ENCODE peak calls at places on chromosomes 16 and 17, in four cellular contexts. O, W, Z and L are unnamed samples.

GRCh38 chr17:50949128-50950001 is 83.2 kb upstream of the TOB1 start:
- DNase-seq in Z (no peak), W (no peak), O (no peak), L (no peak)

GRCh38 chr16:684961-685696 is 995 bp upstream of the JMJD8 start:
- DNase-seq in Z (no peak), W (no peak), O (no peak), L (peak; percentile 61)

GRCh38 chr17:40178021-40178601 is 841 bp downstream of the RAPGEFL1 start:
- DNase-seq in O (no peak), W (no peak), Z (no peak), L (no peak)

GRCh38 chr16:79810449-79811189 is 210.1 kb upstream of the MAF start:
- DNase-seq in W (no peak), Z (no peak), O (no peak), L (no peak)

GRCh38 chr16:4240624-4241023 is 1.3 kb downstream of the SRL start:
- DNase-seq in W (no peak), Z (peak; percentile 83), O (no peak), L (no peak)

GRCh38 chr17:76408037-76408849 is 23.8 kb downstream of the SPHK1 start:
- DNase-seq in Z (peak; percentile 61), O (peak; percentile 74), W (peak; percentile 91), L (peak; percentile 75)

GRCh38 chr16:62213763-62214162 is 177.5 kb upstream of the CDH8 start:
- DNase-seq in O (no peak), W (no peak), Z (no peak), L (no peak)

GRCh38 chr16:14608111-14608566 is 21.9 kb downstream of the PARN start:
- DNase-seq in Z (no peak), O (no peak), W (no peak), L (no peak)

GRCh38 chr16:27650073-27650701 is 100.2 kb downstream of the KATNIP start:
- DNase-seq in Z (peak; percentile 41), O (no peak), W (peak; percentile 56), L (no peak)

GRCh38 chr16:58493756-58494431 is 6.0 kb upstream of the NDRG4 start:
- DNase-seq in Z (peak; percentile 21), W (no peak), O (no peak), L (no peak)

GRCh38 chr17:36590082-36590481 is 1.6 kb upstream of the DHRS11 start:
- DNase-seq in Z (no peak), W (no peak), O (no peak), L (no peak)

GRCh38 chr16:22165508-22166285 is 3.4 kb downstream of the SDR42E2 start:
- DNase-seq in W (no peak), Z (no peak), O (no peak), L (no peak)

GRCh38 chr17:50950002-50950877 is 84.1 kb upstream of the TOB1 start:
- DNase-seq in W (peak; percentile 87), O (peak; percentile 89), Z (peak; percentile 87), L (peak; percentile 83)

GRCh38 chr16:5018791-5019190 is 14.9 kb downstream of the NAGPA start:
- DNase-seq in W (no peak), Z (no peak), O (no peak), L (no peak)

GRCh38 chr17:59466943-59467801 is 98.2 kb upstream of the DHX40 start:
- DNase-seq in Z (no peak), W (no peak), O (no peak), L (no peak)

GRCh38 chr17:17926036-17926435 is 46.2 kb downstream of the TOM1L2 start:
- DNase-seq in Z (no peak), W (no peak), O (no peak), L (no peak)

GRCh38 chr16:9007177-9007794 is 43.6 kb upstream of the USP7 start:
- DNase-seq in Z (no peak), O (no peak), W (no peak), L (no peak)

GRCh38 chr17:78781339-78782304 is at the start of gene CYTH1:
- DNase-seq in W (peak; percentile 77), Z (peak; percentile 59), O (peak; percentile 57), L (peak; percentile 74)

GRCh38 chr17:79354173-79354820 is 256.6 kb downstream of the RBFOX3 start:
- DNase-seq in Z (no peak), O (no peak), W (no peak), L (no peak)

GRCh38 chr16:20720251-20720650 is 21.4 kb downstream of the THUMPD1 start:
- DNase-seq in W (no peak), O (no peak), Z (no peak), L (no peak)

GRCh38 chr16:5010576-5011329 is 23.0 kb downstream of the NAGPA start:
- DNase-seq in O (no peak), W (no peak), Z (no peak), L (no peak)

GRCh38 chr17:81093576-81094223 is 58.7 kb downstream of the BAIAP2 start:
- DNase-seq in W (no peak), Z (no peak), O (no peak), L (no peak)

GRCh38 chr17:68457539-68458259 is 403 bp upstream of the WIPI1 start:
- DNase-seq in W (peak; percentile 99), Z (peak; percentile 99), O (peak; percentile 99), L (peak; percentile 99)

GRCh38 chr17:73340093-73340596 is 28.3 kb upstream of the CDC42EP4 start:
- DNase-seq in W (peak; percentile 79), O (no peak), Z (no peak), L (peak; percentile 67)

GRCh38 chr16:48435906-48436305 is 50.7 kb upstream of the SIAH1 start:
- DNase-seq in Z (no peak), O (no peak), W (no peak), L (no peak)

GRCh38 chr16:16092925-16093624 is 130.2 kb downstream of the ABCC6 start:
- DNase-seq in O (no peak), W (no peak), Z (no peak), L (no peak)

GRCh38 chr17:74297941-74298340 is 23.9 kb downstream of the DNAI2 start:
- DNase-seq in O (no peak), W (no peak), Z (no peak), L (no peak)

GRCh38 chr16:1871974-1872635 is at the start of gene MEIOB:
- DNase-seq in O (no peak), W (peak; percentile 54), Z (no peak), L (peak; percentile 56)

GRCh38 chr16:74740795-74741304 is 33.8 kb downstream of the FA2H start:
- DNase-seq in W (peak; percentile 90), O (peak; percentile 72), Z (no peak), L (no peak)

GRCh38 chr17:64024781-64025731 is 4.6 kb upstream of the ICAM2 start:
- DNase-seq in O (no peak), W (peak; percentile 67), Z (no peak), L (no peak)

GRCh38 chr16:87463722-87464690 is 28.8 kb downstream of the ZCCHC14 start:
- DNase-seq in W (peak; percentile 54), Z (peak; percentile 54), O (no peak), L (no peak)

GRCh38 chr17:47188266-47188665 is 829 bp downstream of the CDC27 start:
- DNase-seq in O (no peak), W (no peak), Z (no peak), L (no peak)

GRCh38 chr17:57948169-57948554 is 7.0 kb downstream of the CUEDC1 start:
- DNase-seq in Z (no peak), O (no peak), W (no peak), L (peak; percentile 37)

GRCh38 chr17:2855063-2855600 is 58.9 kb downstream of the RAP1GAP2 start:
- DNase-seq in W (no peak), Z (no peak), O (no peak), L (no peak)

GRCh38 chr17:2852729-2853110 is 56.5 kb downstream of the RAP1GAP2 start:
- DNase-seq in W (no peak), Z (no peak), O (no peak), L (no peak)

GRCh38 chr17:2853111-2853721 is 57.0 kb downstream of the RAP1GAP2 start:
- DNase-seq in Z (peak; percentile 71), O (no peak), W (peak; percentile 61), L (peak; percentile 58)

GRCh38 chr17:2853722-2854580 is 57.7 kb downstream of the RAP1GAP2 start:
- DNase-seq in O (no peak), Z (peak; percentile 51), W (peak; percentile 58), L (peak; percentile 53)

GRCh38 chr17:2854662-2855061 is 58.4 kb downstream of the RAP1GAP2 start:
- DNase-seq in Z (peak; percentile 73), W (no peak), O (no peak), L (no peak)
- H3K27ac ChIP-seq in Z (no peak overlapping the region), W (peak overlapping the region; percentile 72), O (no peak overlapping the region), L (no peak overlapping the region)

DNA sequence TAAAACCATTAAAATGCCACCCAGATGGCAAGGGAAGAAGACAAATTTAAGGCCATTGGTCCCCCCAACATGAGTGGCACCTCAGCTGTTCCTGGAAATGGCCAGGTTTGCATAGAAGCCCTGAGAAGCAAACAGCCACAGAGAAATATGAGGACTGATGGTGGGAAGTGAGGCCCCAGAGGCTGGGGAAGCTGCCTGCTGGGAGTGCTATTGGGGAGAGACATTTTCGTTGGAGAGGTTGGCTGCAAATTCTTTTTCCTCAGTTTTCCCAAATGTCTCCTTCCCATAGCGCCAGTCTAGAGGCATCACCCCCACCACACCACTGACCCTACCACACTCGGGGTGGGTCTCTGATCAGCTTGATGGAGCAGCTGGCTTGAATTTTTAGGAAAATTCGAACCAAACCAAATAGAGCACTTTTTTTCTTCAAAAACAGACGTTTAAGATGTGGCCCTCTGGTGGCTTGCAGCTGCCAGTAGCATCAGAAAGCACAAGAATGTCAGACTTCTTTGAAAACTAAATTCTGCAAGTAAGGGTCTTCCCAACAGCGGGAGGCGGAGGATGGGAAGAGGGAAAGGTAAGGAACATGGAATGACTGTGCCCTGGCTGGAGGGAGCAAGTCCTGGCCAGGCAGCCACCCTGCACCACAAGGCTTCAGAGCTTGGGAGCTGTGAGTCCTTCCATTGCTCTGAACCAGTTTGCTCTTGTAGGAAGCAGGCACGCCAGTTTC is 13.2 kb upstream of the SLC12A3 start:
- DNase-seq in W (no peak), Z (no peak), O (no peak), L (no peak)
- TF ChIP-seq CTCF in W (no peak), Z (no peak), O (no peak), L (peak; percentile 14)

DNA sequence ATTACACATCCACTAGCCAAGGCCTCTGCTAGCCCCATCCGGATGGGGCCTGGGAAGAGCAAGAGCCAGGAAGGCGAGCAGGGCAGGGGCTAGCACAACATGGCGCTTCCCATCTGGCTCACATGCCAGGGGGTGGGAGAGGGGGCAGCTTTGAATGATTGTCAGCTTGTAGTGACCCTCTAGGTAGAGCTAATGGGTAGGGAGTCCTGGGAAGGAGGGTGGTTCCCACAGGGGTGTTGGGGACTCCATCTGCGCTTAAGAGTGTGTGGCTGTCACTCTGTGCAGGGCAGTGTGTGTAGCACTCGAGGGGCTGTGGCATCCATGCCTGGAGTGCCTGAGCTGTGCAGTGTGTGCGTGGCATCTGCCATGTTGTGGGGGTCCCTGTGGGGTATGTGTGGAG is 24.5 kb downstream of the ARHGAP23 start:
- DNase-seq in Z (no peak), W (no peak), O (no peak), L (no peak)
- H3K4me1 ChIP-seq in Z (peaks cover 94% of the 10 kb centered on the region), W (no peaks in the 10 kb centered on the region), O (peaks cover 10% of the 10 kb centered on the region), L (peaks cover 64% of the 10 kb centered on the region)

DNA sequence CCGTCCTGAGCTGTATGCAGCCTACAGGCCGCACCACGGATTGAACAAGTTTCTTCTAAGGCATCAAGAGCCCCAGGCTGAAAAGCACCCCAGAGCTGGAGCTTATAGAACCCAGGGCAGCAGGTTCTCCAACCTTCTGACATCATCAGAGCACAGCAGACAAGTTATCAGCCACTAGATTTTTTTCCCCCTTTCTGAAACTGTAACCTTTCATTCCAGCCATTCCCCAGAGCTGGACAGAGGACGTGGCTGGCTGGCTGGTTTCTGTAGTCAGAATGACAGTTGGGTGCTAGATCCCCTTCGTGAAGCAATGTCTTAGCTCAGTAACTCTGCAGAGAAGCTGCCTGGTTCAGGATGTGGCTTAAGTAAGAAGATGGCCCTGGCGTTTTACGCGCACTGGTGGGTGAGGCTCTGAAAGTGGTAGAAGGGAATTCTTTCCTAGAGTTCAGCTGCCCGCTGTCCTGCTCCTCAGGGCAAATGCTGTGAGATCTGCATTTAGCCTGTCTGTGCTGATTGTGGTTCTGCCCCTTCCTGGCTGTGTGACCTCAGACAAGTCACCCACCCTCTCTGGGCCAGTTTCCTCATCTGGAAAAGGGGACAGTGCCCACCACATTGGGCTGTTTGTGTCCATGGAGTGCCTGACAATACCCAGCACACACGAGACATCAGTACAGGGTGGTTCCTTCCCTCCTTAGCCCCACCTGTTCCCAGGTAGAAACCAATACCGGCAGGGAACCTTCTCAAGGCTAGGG is 9.1 kb downstream of the DEXI start:
- DNase-seq in O (no peak), Z (no peak), W (no peak), L (no peak)
- H3K27ac ChIP-seq in O (no peak overlapping the region), Z (no peak overlapping the region), W (no peak overlapping the region), L (no peak overlapping the region)